ENCODE peak calls at places on chromosomes 2 and 18, in seven cellular contexts. D is HAP-1, Q is colonic mucosa, U is tibial artery, V is mucosa of descending colon, K is body of pancreas, M is upper lobe of right lung. A is an unnamed sample. For H3K4me1 and H3K9me3, the result is how much of the 10 kb centered on the place peaks cover.

GRCh38 chr18:9736942-9737813 is 29.1 kb downstream of the RAB31 start:
- DNase-seq in D (peak), Q (no peak), U (no peak), V (no peak), K (no peak), M (no peak), A (peak)

GRCh38 chr18:46073474-46074331 is 1.6 kb upstream of the PSTPIP2 start:
- DNase-seq in D (peak), Q (peak), U (no peak), V (peak), K (peak), M (no peak), A (no peak)

GRCh38 chr2:98867539-98868309 is 68.3 kb downstream of the CRACDL start:
- DNase-seq in D (no peak), Q (no peak), U (no peak), V (peak), K (no peak), M (no peak), A (no peak)

GRCh38 chr2:128494307-128494639 is 175.6 kb upstream of the HS6ST1 start:
- DNase-seq in D (no peak), Q (no peak), U (no peak), V (no peak), K (no peak), M (no peak), A (no peak)

GRCh38 chr2:2834105-2834504 is 503.0 kb upstream of the MYT1L start:
- DNase-seq in D (no peak), Q (no peak), U (no peak), V (no peak), K (no peak), M (no peak), A (no peak)

GRCh38 chr2:179354739-179355537 is 90.3 kb upstream of the SESTD1 start:
- DNase-seq in D (no peak), Q (no peak), U (no peak), V (no peak), K (no peak), M (no peak), A (no peak)

GRCh38 chr2:74373189-74373588 is 6.9 kb downstream of the DCTN1 start:
- DNase-seq in D (no peak), Q (peak), U (peak), V (peak), K (no peak), M (peak), A (no peak)

GRCh38 chr2:33275689-33276444 is 200.6 kb upstream of the RASGRP3 start:
- DNase-seq in D (no peak), Q (no peak), U (peak), V (no peak), K (peak), M (no peak), A (peak)

DNA sequence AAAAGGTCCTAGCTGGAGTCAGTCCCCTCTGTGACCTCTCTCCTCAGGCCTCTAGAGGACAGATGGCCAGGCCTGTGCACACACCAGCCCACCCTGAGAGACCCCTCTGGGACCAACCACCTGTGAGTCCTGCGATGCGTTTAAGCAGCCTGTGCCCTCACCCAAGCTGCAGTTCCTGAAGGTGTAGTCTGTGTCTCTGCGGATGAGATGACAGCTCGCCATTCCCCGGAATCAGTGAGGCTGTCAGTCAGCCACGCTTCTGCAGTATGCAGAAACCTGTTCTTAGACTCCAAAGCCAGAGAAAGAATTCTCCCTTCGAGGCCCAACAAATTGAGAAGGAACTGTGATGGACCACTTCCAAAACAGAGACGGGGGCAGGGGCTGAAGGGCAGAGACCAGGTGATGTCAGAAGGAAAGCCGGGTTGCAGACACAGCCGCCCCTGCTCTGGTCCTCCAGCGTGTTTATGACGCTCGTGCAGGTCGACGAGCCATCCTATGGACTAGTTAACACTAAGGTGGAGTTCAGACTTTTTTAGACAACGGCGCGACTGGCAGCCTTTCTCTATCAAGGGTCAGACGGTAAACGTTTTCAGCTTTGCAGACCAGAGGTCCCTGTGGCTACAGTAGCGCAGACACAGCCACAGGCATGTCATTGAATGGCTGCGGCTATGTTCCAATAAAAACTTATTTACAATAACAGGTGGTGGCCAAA is 10.2 kb downstream of the MTERF4 start:
- DNase-seq in D (no peak), Q (no peak), U (no peak), V (no peak), K (no peak), M (no peak), A (no peak)
- H3K4me3 ChIP-seq in D (no peak), Q (no peak), U (no peak), V (no peak), K (no peak), M (no peak), A (no peak)

DNA sequence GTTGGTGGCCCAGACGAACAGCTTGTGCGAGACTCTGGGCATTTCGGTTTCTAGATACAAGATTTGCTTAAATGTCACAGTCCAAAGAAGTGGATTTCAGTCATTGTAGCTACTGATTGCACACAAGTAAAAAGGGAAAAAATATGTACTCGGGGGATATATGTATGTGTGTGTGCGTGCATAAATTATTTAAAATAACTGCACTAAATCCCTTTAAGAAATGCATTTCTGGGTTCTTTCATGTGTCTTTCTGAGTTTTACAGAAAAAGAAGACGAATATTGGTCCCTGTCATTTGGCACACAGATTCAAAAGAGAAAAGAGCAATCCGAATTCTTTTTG is 2.1 kb upstream of the EPHA4 start:
- DNase-seq in D (no peak), Q (no peak), U (no peak), V (no peak), K (no peak), M (no peak), A (no peak)
- H3K4me1 ChIP-seq in D (under half), Q (under half), U (under half), V (under half), K (under half), M (under half), A (under half)

GRCh38 chr2:123451517-123451916 is 573.6 kb upstream of the CNTNAP5 start:
- DNase-seq in D (no peak), Q (no peak), U (no peak), V (no peak), K (no peak), M (no peak), A (no peak)

GRCh38 chr2:123453046-123453445 is 572.0 kb upstream of the CNTNAP5 start:
- DNase-seq in D (no peak), Q (no peak), U (no peak), V (no peak), K (no peak), M (no peak), A (no peak)

GRCh38 chr2:123453772-123454171 is 571.3 kb upstream of the CNTNAP5 start:
- DNase-seq in D (no peak), Q (no peak), U (no peak), V (no peak), K (no peak), M (no peak), A (no peak)

DNA sequence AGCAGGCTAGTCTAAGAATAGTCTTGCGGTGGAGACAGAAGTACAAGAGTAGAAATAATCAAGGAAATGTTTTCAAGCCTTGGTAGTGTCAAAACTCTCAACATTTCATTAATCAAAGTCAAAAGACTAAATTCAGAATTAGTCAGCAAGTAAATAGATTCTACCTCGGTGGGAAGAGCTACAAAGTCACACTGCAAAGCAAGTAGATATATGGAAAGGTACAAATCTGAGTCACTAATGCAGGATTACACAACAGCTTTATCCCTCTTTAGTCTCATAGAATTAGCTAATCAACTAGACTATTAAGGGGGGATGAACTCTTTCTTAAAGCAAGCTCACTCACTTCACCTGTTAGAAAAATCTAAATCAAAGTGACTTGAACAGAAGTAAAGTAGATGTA is 568.7 kb upstream of the CNTNAP5 start:
- DNase-seq in D (no peak), Q (no peak), U (no peak), V (no peak), K (no peak), M (no peak), A (no peak)
- H3K9me3 ChIP-seq in D (under half), Q (under half), U (under half), V (under half), K (under half), M (under half), A (under half)

DNA sequence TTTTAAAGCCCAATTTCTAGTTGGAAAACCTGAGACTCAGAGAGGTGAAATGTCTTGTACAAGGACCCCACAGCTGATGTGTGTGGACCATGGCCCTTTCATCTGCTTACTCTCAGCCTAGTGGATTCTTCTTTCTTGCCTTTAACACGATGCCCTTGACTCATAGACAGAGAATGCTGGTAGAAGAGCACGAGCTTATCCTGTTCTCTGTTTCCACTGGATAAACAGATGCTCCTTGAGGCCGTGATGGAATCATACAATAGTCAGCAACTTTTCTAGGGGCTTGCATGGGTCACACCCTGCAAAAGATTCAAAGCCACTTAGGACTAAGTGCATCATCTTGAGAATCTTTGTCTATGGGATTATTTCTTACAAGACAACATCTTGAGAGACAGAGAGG is 50.9 kb downstream of the MYCN start:
- DNase-seq in D (no peak), Q (no peak), U (no peak), V (no peak), K (no peak), M (no peak), A (no peak)
- H3K4me3 ChIP-seq in D (no peak), Q (no peak), U (no peak), V (no peak), K (no peak), M (no peak), A (no peak)

DNA sequence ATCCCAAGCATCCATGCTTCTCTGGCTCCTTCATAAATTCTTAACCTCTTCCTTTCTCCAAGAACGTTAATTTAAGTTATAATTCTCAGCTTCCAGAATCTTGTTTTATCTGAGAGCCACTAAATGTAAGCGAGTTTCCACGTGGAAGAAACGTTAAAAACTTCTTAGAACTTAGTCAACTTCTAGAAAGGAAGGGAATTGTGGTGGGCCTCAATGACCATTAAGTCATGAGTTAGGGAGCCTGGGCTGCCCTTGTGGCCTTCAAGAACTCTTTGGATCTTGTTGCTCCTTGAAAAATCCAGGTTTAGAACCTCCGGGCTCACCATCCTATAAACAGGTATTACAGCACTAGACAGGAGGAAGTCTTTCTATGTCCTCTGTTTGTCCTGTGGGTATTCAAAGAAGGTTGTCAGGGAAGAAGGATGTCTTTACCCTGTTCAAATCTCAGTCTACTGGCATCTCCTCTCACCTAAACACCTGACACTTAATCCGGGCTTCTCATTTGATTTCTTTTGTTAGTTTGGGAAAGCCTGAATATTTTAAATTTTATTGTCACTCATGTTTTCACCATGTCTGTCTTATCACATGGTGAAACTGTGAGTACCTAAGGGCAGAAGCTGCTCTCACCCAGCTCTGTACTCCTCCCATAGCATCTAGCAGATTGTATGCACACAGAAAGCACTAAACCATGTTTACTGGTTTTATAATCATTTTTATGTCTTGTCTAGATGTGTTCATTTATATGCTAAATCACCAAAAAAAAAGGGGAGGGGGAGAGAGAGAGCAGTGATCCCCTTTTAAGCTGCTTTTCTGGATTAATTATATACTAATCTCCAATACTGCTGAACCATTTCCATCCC is 6.3 kb downstream of the RND3 start:
- DNase-seq in D (no peak), Q (no peak), U (no peak), V (no peak), K (no peak), M (no peak), A (no peak)
- H3K4me1 ChIP-seq in D (under half), Q (under half), U (half or more), V (half or more), K (under half), M (under half), A (half or more)

GRCh38 chr2:174171686-174172445 is 76.5 kb downstream of the OLA1 start:
- DNase-seq in D (no peak), Q (no peak), U (no peak), V (no peak), K (no peak), M (no peak), A (no peak)

GRCh38 chr2:174174741-174175140 is 73.6 kb downstream of the OLA1 start:
- DNase-seq in D (no peak), Q (no peak), U (no peak), V (no peak), K (no peak), M (no peak), A (no peak)

GRCh38 chr2:174172802-174173355 is 75.5 kb downstream of the OLA1 start:
- DNase-seq in D (no peak), Q (no peak), U (no peak), V (no peak), K (no peak), M (no peak), A (no peak)

GRCh38 chr2:174166261-174166660 is 82.1 kb downstream of the OLA1 start:
- DNase-seq in D (no peak), Q (no peak), U (no peak), V (no peak), K (no peak), M (no peak), A (no peak)

GRCh38 chr2:174169372-174169771 is 79.0 kb downstream of the OLA1 start:
- DNase-seq in D (no peak), Q (no peak), U (no peak), V (no peak), K (no peak), M (no peak), A (no peak)
- H3K9me3 ChIP-seq in D (under half), Q (under half), U (under half), V (under half), K (under half), M (under half), A (under half)

GRCh38 chr2:207399301-207399700 is 130.5 kb upstream of the CREB1 start:
- DNase-seq in D (peak), Q (no peak), U (no peak), V (no peak), K (no peak), M (no peak), A (no peak)

GRCh38 chr2:207394203-207394741 is 135.5 kb upstream of the CREB1 start:
- DNase-seq in D (no peak), Q (no peak), U (no peak), V (no peak), K (no peak), M (no peak), A (no peak)

GRCh38 chr2:207397917-207398655 is 131.7 kb upstream of the CREB1 start:
- DNase-seq in D (no peak), Q (no peak), U (no peak), V (no peak), K (no peak), M (no peak), A (no peak)

GRCh38 chr2:207394812-207395534 is 134.8 kb upstream of the CREB1 start:
- DNase-seq in D (no peak), Q (no peak), U (no peak), V (no peak), K (no peak), M (no peak), A (no peak)

DNA sequence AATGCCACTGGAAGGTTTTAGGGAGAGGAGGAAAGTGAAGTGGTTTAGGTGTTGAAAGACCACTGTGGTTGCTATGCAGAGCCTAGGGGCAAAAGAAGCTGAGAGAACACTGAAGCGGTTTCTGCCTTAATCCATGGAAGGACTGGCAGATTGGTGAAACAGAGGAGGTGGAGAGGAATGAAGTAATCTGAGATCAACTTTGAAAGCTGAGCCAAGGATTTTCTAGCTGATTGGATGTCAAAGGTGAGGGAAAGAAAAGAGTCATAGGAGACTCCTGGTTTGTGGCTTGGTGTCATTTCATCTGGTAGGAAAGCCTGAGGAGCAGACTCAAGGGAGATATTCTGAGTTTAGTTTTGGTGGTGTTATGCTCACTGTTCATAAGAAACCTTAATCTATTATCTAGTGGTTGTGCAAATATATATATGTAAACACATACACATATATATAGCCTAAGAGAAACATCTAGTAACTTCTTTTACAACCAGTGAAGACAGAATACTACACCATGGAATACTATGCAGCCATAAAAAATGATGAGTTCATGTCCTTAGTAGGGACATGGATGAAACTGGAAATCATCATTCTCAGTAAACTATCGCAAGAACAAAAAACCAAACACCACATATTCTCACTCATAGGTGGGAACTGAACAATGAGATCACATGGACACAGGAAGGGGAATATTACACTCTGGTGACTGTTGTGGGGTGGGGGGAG is 134.1 kb upstream of the CREB1 start:
- DNase-seq in D (no peak), Q (no peak), U (no peak), V (no peak), K (no peak), M (no peak), A (no peak)
- H3K4me3 ChIP-seq in D (no peak), Q (no peak), U (no peak), V (no peak), K (no peak), M (no peak), A (no peak)

A was measured in Caco-2.